ENCODE peak calls at places on chromosome 3, in five cellular contexts. One of them, this sample, is unnamed.

GRCh38 chr3:179744667-179745066 is 91.8 kb downstream of the USP13 start:
- DNase-seq in fibroblast of lung: no peak
- DNase-seq in AG09309: no peak
- DNase-seq in psoas muscle: no peak
- DNase-seq in colonic mucosa: no peak
- DNase-seq in this sample: no peak

GRCh38 chr3:13013151-13013561 is 60.1 kb downstream of the IQSEC1 start:
- DNase-seq in fibroblast of lung: no peak
- DNase-seq in colonic mucosa: no peak
- DNase-seq in AG09309: no peak
- DNase-seq in psoas muscle: no peak
- DNase-seq in this sample: no peak

GRCh38 chr3:50811893-50812292 is 137.2 kb downstream of the DOCK3 start:
- DNase-seq in fibroblast of lung: no peak
- DNase-seq in colonic mucosa: no peak
- DNase-seq in AG09309: no peak
- DNase-seq in psoas muscle: no peak
- DNase-seq in this sample: no peak

GRCh38 chr3:111737712-111738097 is 121.4 kb upstream of the PHLDB2 start:
- DNase-seq in psoas muscle: no peak
- DNase-seq in colonic mucosa: no peak
- DNase-seq in fibroblast of lung: peak
- DNase-seq in AG09309: peak
- DNase-seq in this sample: no peak

GRCh38 chr3:9793161-9793781 is 389 bp downstream of the ARPC4 start:
- DNase-seq in AG09309: no peak
- DNase-seq in fibroblast of lung: peak
- DNase-seq in psoas muscle: peak
- DNase-seq in colonic mucosa: peak
- DNase-seq in this sample: peak

GRCh38 chr3:94799420-94800060 is 736.7 kb downstream of the NSUN3 start:
- DNase-seq in AG09309: no peak
- DNase-seq in psoas muscle: no peak
- DNase-seq in colonic mucosa: no peak
- DNase-seq in fibroblast of lung: no peak
- DNase-seq in this sample: no peak

GRCh38 chr3:72273615-72274014 is 488.7 kb upstream of the PROK2 start:
- DNase-seq in AG09309: peak
- DNase-seq in fibroblast of lung: peak
- DNase-seq in psoas muscle: no peak
- DNase-seq in colonic mucosa: no peak
- DNase-seq in this sample: peak

GRCh38 chr3:134228461-134228860 is 22.2 kb downstream of the RYK start:
- DNase-seq in fibroblast of lung: no peak
- DNase-seq in colonic mucosa: no peak
- DNase-seq in AG09309: no peak
- DNase-seq in psoas muscle: no peak
- DNase-seq in this sample: no peak

GRCh38 chr3:29026959-29027358 is 253.9 kb upstream of the RBMS3 start:
- DNase-seq in psoas muscle: no peak
- DNase-seq in colonic mucosa: no peak
- DNase-seq in fibroblast of lung: peak
- DNase-seq in AG09309: no peak
- DNase-seq in this sample: no peak

GRCh38 chr3:183560607-183561006 is 5.1 kb upstream of the KLHL6 start:
- DNase-seq in colonic mucosa: peak
- DNase-seq in psoas muscle: no peak
- DNase-seq in fibroblast of lung: no peak
- DNase-seq in AG09309: no peak
- DNase-seq in this sample: peak

GRCh38 chr3:192819001-192819569 is 91.7 kb upstream of the FGF12 start:
- DNase-seq in AG09309: peak
- DNase-seq in fibroblast of lung: peak
- DNase-seq in colonic mucosa: no peak
- DNase-seq in psoas muscle: no peak
- DNase-seq in this sample: no peak

GRCh38 chr3:172953576-172953975 is 187.5 kb downstream of the SPATA16 start:
- DNase-seq in fibroblast of lung: no peak
- DNase-seq in psoas muscle: no peak
- DNase-seq in AG09309: no peak
- DNase-seq in colonic mucosa: no peak
- DNase-seq in this sample: no peak

GRCh38 chr3:112017081-112017480 is 17.5 kb upstream of the TMPRSS7 start:
- DNase-seq in psoas muscle: no peak
- DNase-seq in colonic mucosa: no peak
- DNase-seq in AG09309: no peak
- DNase-seq in fibroblast of lung: no peak
- DNase-seq in this sample: no peak

GRCh38 chr3:134085034-134085775 is 55.5 kb upstream of the SLCO2A1 start:
- DNase-seq in AG09309: no peak
- DNase-seq in colonic mucosa: no peak
- DNase-seq in fibroblast of lung: peak
- DNase-seq in psoas muscle: no peak
- DNase-seq in this sample: no peak

GRCh38 chr3:4466783-4467521 is at the start of gene SUMF1:
- DNase-seq in fibroblast of lung: peak
- DNase-seq in colonic mucosa: peak
- DNase-seq in psoas muscle: peak
- DNase-seq in AG09309: no peak
- DNase-seq in this sample: peak

GRCh38 chr3:123781138-123781537 is 103.0 kb downstream of the MYLK start:
- DNase-seq in AG09309: no peak
- DNase-seq in fibroblast of lung: no peak
- DNase-seq in colonic mucosa: no peak
- DNase-seq in psoas muscle: no peak
- DNase-seq in this sample: no peak

GRCh38 chr3:72311425-72311824 is 526.5 kb upstream of the PROK2 start:
- DNase-seq in psoas muscle: no peak
- DNase-seq in fibroblast of lung: no peak
- DNase-seq in colonic mucosa: no peak
- DNase-seq in AG09309: no peak
- DNase-seq in this sample: no peak

GRCh38 chr3:16146015-16146730 is 28.3 kb upstream of the GALNT15 start:
- DNase-seq in psoas muscle: no peak
- DNase-seq in colonic mucosa: no peak
- DNase-seq in fibroblast of lung: no peak
- DNase-seq in AG09309: no peak
- DNase-seq in this sample: no peak

GRCh38 chr3:16150285-16150684 is 24.2 kb upstream of the GALNT15 start:
- DNase-seq in fibroblast of lung: no peak
- DNase-seq in psoas muscle: no peak
- DNase-seq in colonic mucosa: peak
- DNase-seq in AG09309: no peak
- DNase-seq in this sample: no peak

GRCh38 chr3:16147226-16147625 is 27.3 kb upstream of the GALNT15 start:
- DNase-seq in psoas muscle: no peak
- DNase-seq in colonic mucosa: no peak
- DNase-seq in fibroblast of lung: peak
- DNase-seq in AG09309: no peak
- DNase-seq in this sample: no peak

GRCh38 chr3:16148783-16149182 is 25.7 kb upstream of the GALNT15 start:
- DNase-seq in colonic mucosa: peak
- DNase-seq in AG09309: no peak
- DNase-seq in psoas muscle: peak
- DNase-seq in fibroblast of lung: peak
- DNase-seq in this sample: no peak

GRCh38 chr3:16148213-16148612 is 26.3 kb upstream of the GALNT15 start:
- DNase-seq in psoas muscle: no peak
- DNase-seq in fibroblast of lung: no peak
- DNase-seq in AG09309: no peak
- DNase-seq in colonic mucosa: no peak
- DNase-seq in this sample: no peak
- TF ChIP-seq CTCF in psoas muscle: no peak
- TF ChIP-seq CTCF in fibroblast of lung: no peak
- TF ChIP-seq CTCF in AG09309: no peak
- TF ChIP-seq CTCF in colonic mucosa: no peak
- TF ChIP-seq CTCF in this sample: no peak

GRCh38 chr3:171646357-171647133 is 163.7 kb downstream of the PLD1 start:
- DNase-seq in fibroblast of lung: peak
- DNase-seq in AG09309: peak
- DNase-seq in psoas muscle: no peak
- DNase-seq in colonic mucosa: no peak
- DNase-seq in this sample: no peak

GRCh38 chr3:171643033-171643432 is 167.2 kb downstream of the PLD1 start:
- DNase-seq in psoas muscle: no peak
- DNase-seq in fibroblast of lung: no peak
- DNase-seq in AG09309: no peak
- DNase-seq in colonic mucosa: no peak
- DNase-seq in this sample: no peak

GRCh38 chr3:171640520-171641412 is 169.5 kb downstream of the PLD1 start:
- DNase-seq in fibroblast of lung: peak
- DNase-seq in psoas muscle: no peak
- DNase-seq in colonic mucosa: no peak
- DNase-seq in AG09309: peak
- DNase-seq in this sample: no peak

GRCh38 chr3:171648079-171648478 is 162.2 kb downstream of the PLD1 start:
- DNase-seq in colonic mucosa: no peak
- DNase-seq in psoas muscle: no peak
- DNase-seq in AG09309: no peak
- DNase-seq in fibroblast of lung: no peak
- DNase-seq in this sample: no peak

GRCh38 chr3:171644681-171645080 is 165.6 kb downstream of the PLD1 start:
- DNase-seq in AG09309: no peak
- DNase-seq in colonic mucosa: no peak
- DNase-seq in psoas muscle: no peak
- DNase-seq in fibroblast of lung: no peak
- DNase-seq in this sample: no peak
- TF ChIP-seq CTCF in AG09309: no peak
- TF ChIP-seq CTCF in colonic mucosa: no peak
- TF ChIP-seq CTCF in psoas muscle: no peak
- TF ChIP-seq CTCF in fibroblast of lung: no peak
- TF ChIP-seq CTCF in this sample: no peak

GRCh38 chr3:162799910-162800309 is 1303.3 kb downstream of the OTOL1 start:
- DNase-seq in fibroblast of lung: peak
- DNase-seq in AG09309: no peak
- DNase-seq in colonic mucosa: no peak
- DNase-seq in psoas muscle: no peak
- DNase-seq in this sample: no peak
- TF ChIP-seq CTCF in fibroblast of lung: no peak
- TF ChIP-seq CTCF in AG09309: no peak
- TF ChIP-seq CTCF in colonic mucosa: no peak
- TF ChIP-seq CTCF in psoas muscle: no peak
- TF ChIP-seq CTCF in this sample: no peak

GRCh38 chr3:15795563-15796308 is 2.0 kb downstream of the ANKRD28 start:
- DNase-seq in fibroblast of lung: peak
- DNase-seq in AG09309: no peak
- DNase-seq in psoas muscle: no peak
- DNase-seq in colonic mucosa: no peak
- DNase-seq in this sample: no peak

GRCh38 chr3:15796331-15796730 is 1.4 kb downstream of the ANKRD28 start:
- DNase-seq in AG09309: no peak
- DNase-seq in fibroblast of lung: no peak
- DNase-seq in colonic mucosa: no peak
- DNase-seq in psoas muscle: no peak
- DNase-seq in this sample: no peak

GRCh38 chr3:15796771-15797599 is 794 bp downstream of the ANKRD28 start:
- DNase-seq in psoas muscle: no peak
- DNase-seq in AG09309: no peak
- DNase-seq in colonic mucosa: no peak
- DNase-seq in fibroblast of lung: peak
- DNase-seq in this sample: no peak

GRCh38 chr3:15794303-15794771 is 3.4 kb downstream of the ANKRD28 start:
- DNase-seq in AG09309: no peak
- DNase-seq in colonic mucosa: no peak
- DNase-seq in fibroblast of lung: peak
- DNase-seq in psoas muscle: no peak
- DNase-seq in this sample: no peak

DNA sequence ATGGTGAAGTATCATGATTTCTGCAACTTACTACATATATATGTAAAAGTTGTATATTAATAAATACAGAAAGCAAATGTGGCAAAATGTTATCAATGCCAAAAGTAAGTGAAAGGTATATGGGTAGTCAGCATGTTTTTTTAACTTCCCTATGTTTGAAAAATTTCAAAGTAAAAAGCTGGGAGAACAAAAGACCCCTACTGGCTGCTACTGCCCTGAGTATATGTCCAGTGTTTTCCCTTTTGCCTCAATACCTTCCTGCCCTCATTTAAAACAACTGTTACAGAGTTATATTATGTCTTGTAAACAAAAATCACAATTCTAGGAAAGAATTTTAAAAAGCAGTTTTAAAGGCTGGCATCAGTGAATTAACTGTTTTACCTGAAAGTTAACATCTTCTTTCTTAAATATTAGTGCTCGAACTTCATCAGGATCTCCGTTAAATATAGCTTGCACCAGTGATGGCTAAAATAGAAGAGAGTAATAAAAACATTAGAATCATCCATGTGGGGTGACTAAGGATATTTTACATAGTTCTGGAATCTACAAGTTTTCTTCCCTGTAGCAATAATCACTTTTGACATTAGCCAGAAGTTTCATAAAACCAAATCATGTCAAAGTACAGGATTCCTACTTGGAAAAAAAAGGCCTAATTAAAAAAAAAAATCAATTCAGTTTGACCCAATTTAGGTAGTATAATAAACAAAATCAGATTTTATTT is 2.8 kb downstream of the ANKRD28 start:
- DNase-seq in psoas muscle: no peak
- DNase-seq in fibroblast of lung: peak
- DNase-seq in AG09309: no peak
- DNase-seq in colonic mucosa: no peak
- DNase-seq in this sample: no peak
- TF ChIP-seq CTCF in psoas muscle: no peak
- TF ChIP-seq CTCF in fibroblast of lung: peak
- TF ChIP-seq CTCF in AG09309: no peak
- TF ChIP-seq CTCF in colonic mucosa: no peak
- TF ChIP-seq CTCF in this sample: no peak

This sample was measured in endothelial cell.